ENCODE peak calls at places on chromosome 11, in six cellular contexts. Q is skeletal muscle cell, W is kidney, B is pancreas, G is cardiac fibroblast, N is fibroblast of mammary gland. C is an unnamed sample.

GRCh38 chr11:29518389-29519174 is 498.2 kb downstream of the KCNA4 start:
- DNase-seq in B (no peak), W (no peak), Q (no peak), G (peak; percentile 34), N (no peak), C (no peak)

GRCh38 chr11:20374746-20375305 is 11.3 kb downstream of the HTATIP2 start:
- DNase-seq in N (peak; percentile 51), B (no peak), Q (no peak), W (no peak), G (peak; percentile 76), C (no peak)

GRCh38 chr11:69899957-69900821 is 81.0 kb upstream of the FGF3 start:
- DNase-seq in N (no peak), W (peak; percentile 87), B (peak; percentile 30), G (no peak), Q (no peak), C (peak; percentile 75)

GRCh38 chr11:19821412-19821875 is 108.8 kb downstream of the NAV2 start:
- DNase-seq in B (peak; percentile 65), W (no peak), N (no peak), Q (no peak), G (no peak), C (no peak)

GRCh38 chr11:40797981-40798380 is 661.5 kb downstream of the LRRC4C start:
- DNase-seq in N (no peak), Q (no peak), B (no peak), W (no peak), G (no peak), C (no peak)

GRCh38 chr11:26286472-26287066 is 45.4 kb upstream of the ANO3 start:
- DNase-seq in B (no peak), G (peak; percentile 56), W (no peak), N (peak; percentile 45), Q (no peak), C (no peak)

GRCh38 chr11:41522899-41523672 is 63.6 kb upstream of the LRRC4C start:
- DNase-seq in B (no peak), N (no peak), Q (no peak), W (no peak), G (peak; percentile 17), C (no peak)

GRCh38 chr11:78902771-78903507 is 328.3 kb upstream of the NARS2 start:
- DNase-seq in Q (no peak), G (no peak), B (peak; percentile 17), N (no peak), W (no peak), C (peak; percentile 78)

GRCh38 chr11:114175706-114176105 is 116.2 kb downstream of the ZBTB16 start:
- DNase-seq in W (no peak), N (no peak), B (no peak), G (no peak), Q (no peak), C (no peak)

GRCh38 chr11:17443926-17444690 is 32.5 kb downstream of the ABCC8 start:
- DNase-seq in B (no peak), N (no peak), W (no peak), Q (no peak), G (no peak), C (no peak)

GRCh38 chr11:827861-828167 is at the start of gene CRACR2B:
- DNase-seq in G (no peak), B (peak; percentile 82), W (no peak), N (no peak), Q (no peak), C (no peak)

GRCh38 chr11:6206456-6207180 is 1.3 kb downstream of the C11orf42 start:
- DNase-seq in W (no peak), N (no peak), B (no peak), Q (no peak), G (no peak), C (no peak)

GRCh38 chr11:76665172-76665571 is 5.4 kb downstream of the LRRC32 start:
- DNase-seq in B (no peak), G (no peak), Q (no peak), N (no peak), W (peak; percentile 40), C (peak; percentile 24)

GRCh38 chr11:120339394-120339890 is 3.2 kb downstream of the ARHGEF12 start:
- DNase-seq in B (no peak), Q (no peak), W (no peak), N (peak; percentile 35), G (peak; percentile 52), C (no peak)

GRCh38 chr11:86990520-86990919 is 35.3 kb upstream of the FZD4 start:
- DNase-seq in Q (no peak), G (peak; percentile 81), N (peak; percentile 37), W (no peak), B (no peak), C (no peak)

GRCh38 chr11:108923413-108923812 is 258.5 kb downstream of the DDX10 start:
- DNase-seq in B (no peak), Q (no peak), G (no peak), N (no peak), W (no peak), C (no peak)

GRCh38 chr11:76419896-76420295 is 24.9 kb upstream of the EMSY start:
- DNase-seq in G (peak; percentile 4), N (peak; percentile 6), Q (no peak), B (peak; percentile 21), W (no peak), C (no peak)

GRCh38 chr11:40597546-40598113 is 861.8 kb downstream of the LRRC4C start:
- DNase-seq in G (no peak), Q (no peak), W (no peak), B (no peak), N (peak; percentile 4), C (no peak)

GRCh38 chr11:31995525-31996123 is 95.2 kb upstream of the RCN1 start:
- DNase-seq in N (no peak), W (no peak), Q (no peak), B (no peak), G (peak; percentile 11), C (no peak)

GRCh38 chr11:124194696-124195418 is 11.7 kb downstream of the OR10D3 start:
- DNase-seq in W (no peak), B (peak; percentile 21), Q (peak; percentile 11), N (peak; percentile 74), G (peak; percentile 80), C (no peak)

GRCh38 chr11:68966894-68967780 is 13.6 kb downstream of the MRGPRD start:
- DNase-seq in G (no peak), N (no peak), B (peak; percentile 1), Q (no peak), W (no peak), C (no peak)

GRCh38 chr11:2807276-2807681 is 78.3 kb downstream of the CDKN1C start:
- DNase-seq in G (no peak), W (peak; percentile 92), N (no peak), B (peak; percentile 68), Q (no peak), C (peak; percentile 85)

GRCh38 chr11:47980907-47981621 is 705 bp downstream of the PTPRJ start:
- DNase-seq in N (no peak), Q (no peak), B (peak; percentile 65), W (peak; percentile 84), G (peak; percentile 40), C (peak; percentile 91)

DNA sequence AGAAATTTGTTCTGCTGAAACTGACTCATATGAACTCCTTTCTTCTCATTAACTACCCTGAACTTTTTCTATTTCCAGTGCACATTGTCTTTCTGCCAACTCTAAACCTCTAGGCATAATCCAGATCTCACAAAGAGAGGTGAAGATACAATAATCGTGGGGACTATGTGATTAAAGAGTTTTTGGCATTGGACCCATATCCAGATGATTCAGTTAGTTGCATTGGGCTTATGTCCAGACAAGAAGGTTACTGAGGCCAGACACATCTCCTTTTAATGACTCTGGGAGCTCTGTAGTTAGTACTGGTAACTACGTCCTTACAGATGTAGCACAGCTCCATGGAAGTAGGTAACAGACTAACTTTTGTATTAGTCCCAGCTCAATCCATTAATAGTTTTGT is 273.0 kb downstream of the CASP12 start:
- DNase-seq in W (no peak), G (peak; percentile 61), Q (peak; percentile 67), B (no peak), N (peak; percentile 76), C (no peak)
- H3K4me3 ChIP-seq in W (no peak overlapping the region), G (no peak overlapping the region), Q (no peak overlapping the region), B (no peak overlapping the region), N (no peak overlapping the region), C (no peak overlapping the region)

DNA sequence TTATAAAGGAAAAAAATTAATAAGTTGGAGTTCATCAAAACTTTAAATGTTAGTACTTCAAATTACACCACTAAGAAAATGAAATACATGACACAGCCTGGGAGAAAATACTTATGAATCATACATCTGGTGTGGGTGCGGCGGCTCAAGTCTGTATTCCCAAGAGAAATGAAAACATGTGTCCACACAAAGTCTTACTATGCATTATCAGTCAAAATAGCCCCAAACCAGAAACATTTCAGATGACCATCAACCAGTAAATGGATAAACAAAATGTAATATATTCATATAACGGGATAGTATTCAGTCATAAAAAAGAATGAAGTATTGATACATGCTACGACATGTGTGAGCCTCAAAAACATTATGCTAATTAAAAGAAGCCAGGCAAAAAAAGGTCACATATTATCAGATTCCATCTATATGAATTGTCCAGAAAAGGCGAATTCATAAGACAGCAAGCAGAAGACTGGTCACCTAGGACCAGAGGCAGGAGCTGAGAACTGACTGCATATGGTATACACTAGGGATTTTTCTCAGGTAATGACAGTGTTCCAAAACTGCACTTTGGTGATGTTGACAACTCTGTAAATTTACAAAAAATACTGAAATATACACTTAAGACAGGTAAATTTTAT is 5.3 kb upstream of the AKIP1 start:
- DNase-seq in W (no peak), B (no peak), G (peak; percentile 96), N (peak; percentile 90), Q (peak; percentile 61), C (no peak)
- H3K4me3 ChIP-seq in W (no peak overlapping the region), B (no peak overlapping the region), G (no peak overlapping the region), N (no peak overlapping the region), Q (no peak overlapping the region), C (no peak overlapping the region)

GRCh38 chr11:64734786-64735761 is 8.9 kb downstream of the RASGRP2 start:
- DNase-seq in G (no peak), W (peak; percentile 71), N (no peak), B (no peak), Q (no peak), C (no peak)
- H3K4me3 ChIP-seq in G (no peak overlapping the region), W (no peak overlapping the region), N (no peak overlapping the region), B (no peak overlapping the region), Q (no peak overlapping the region), C (no peak overlapping the region)

GRCh38 chr11:62926669-62927455 is 5.7 kb upstream of the CHRM1 start:
- DNase-seq in N (no peak), G (no peak), B (no peak), W (peak; percentile 68), Q (no peak), C (no peak)
- H3K4me3 ChIP-seq in N (no peak overlapping the region), G (no peak overlapping the region), B (no peak overlapping the region), W (no peak overlapping the region), Q (no peak overlapping the region), C (no peak overlapping the region)

GRCh38 chr11:65454696-65455456 is 32.3 kb downstream of the NEAT1 start:
- DNase-seq in B (peak; percentile 88), W (peak; percentile 95), Q (no peak), G (peak; percentile 89), N (peak; percentile 89), C (peak; percentile 94)
- H3K4me3 ChIP-seq in B (peak overlapping the region; percentile 8), W (peak overlapping the region; percentile 69), Q (peak overlapping the region; percentile 51), G (peak overlapping the region; percentile 55), N (peak overlapping the region; percentile 78), C (peak overlapping the region; percentile 47)

DNA sequence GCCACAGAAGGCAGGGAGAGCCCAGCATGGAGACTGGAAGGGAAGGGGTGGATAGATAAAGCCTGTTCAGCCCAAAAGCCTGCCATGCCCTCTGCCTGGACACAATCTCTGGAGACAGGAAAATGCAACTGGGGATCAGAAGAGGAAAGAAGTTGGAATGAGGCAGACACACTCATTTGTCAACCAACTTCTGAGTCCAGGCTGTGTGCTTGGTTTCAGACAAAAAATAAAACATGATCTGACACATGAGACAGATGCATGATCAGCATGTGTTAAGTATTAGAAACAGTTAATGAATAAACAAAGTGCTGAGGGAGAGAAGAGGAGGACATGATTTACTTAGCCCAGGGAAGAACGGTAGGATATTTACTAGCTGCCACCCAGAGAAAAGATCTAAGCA is 849 bp downstream of the LRRN4CL start:
- DNase-seq in Q (no peak), N (peak; percentile 30), B (no peak), G (no peak), W (no peak), C (no peak)
- H3K4me3 ChIP-seq in Q (no peak overlapping the region), N (peak overlapping the region; percentile 45), B (no peak overlapping the region), G (no peak overlapping the region), W (peak overlapping the region; percentile 32), C (no peak overlapping the region)